ENCODE peak calls at places on chromosomes 16 and 17, in six cellular contexts. C, I, Q, F, Y and X are unnamed samples.

GRCh38 chr17:63969278-63969677 is 3.4 kb downstream of the SCN4A start:
- DNase-seq in C (no peak), I (no peak), Q (no peak), F (no peak), Y (no peak), X (no peak)

GRCh38 chr17:2347805-2348685 is 10.7 kb downstream of the SGSM2 start:
- DNase-seq in C (peak; percentile 84), I (no peak), Q (no peak), F (no peak), Y (peak; percentile 88), X (peak; percentile 48)

GRCh38 chr17:80678621-80679020 is 134.0 kb downstream of the RPTOR start:
- DNase-seq in C (no peak), I (no peak), Q (no peak), F (no peak), Y (no peak), X (no peak)

GRCh38 chr17:77566566-77566965 is 391.9 kb upstream of the TNRC6C start:
- DNase-seq in C (no peak), I (no peak), Q (no peak), F (no peak), Y (no peak), X (no peak)

GRCh38 chr17:1511756-1512321 is 4.6 kb downstream of the INPP5K start:
- DNase-seq in C (no peak), I (no peak), Q (peak; percentile 58), F (no peak), Y (no peak), X (peak; percentile 70)

GRCh38 chr17:79242873-79243602 is 168.4 kb downstream of the ENGASE start:
- DNase-seq in C (no peak), I (no peak), Q (no peak), F (no peak), Y (no peak), X (peak; percentile 13)

GRCh38 chr16:66713076-66713475 is 16.5 kb upstream of the CMTM4 start:
- DNase-seq in C (no peak), I (no peak), Q (no peak), F (no peak), Y (no peak), X (no peak)

GRCh38 chr17:1830288-1830687 is 483 bp downstream of the RPA1 start:
- DNase-seq in C (no peak), I (no peak), Q (no peak), F (no peak), Y (peak; percentile 26), X (peak; percentile 10)

GRCh38 chr17:2815781-2816185 is 19.5 kb downstream of the RAP1GAP2 start:
- DNase-seq in C (no peak), I (no peak), Q (no peak), F (no peak), Y (no peak), X (no peak)

GRCh38 chr16:77789646-77790370 is 1.4 kb downstream of the VAT1L start:
- DNase-seq in C (no peak), I (no peak), Q (no peak), F (no peak), Y (no peak), X (no peak)

GRCh38 chr16:64122177-64122576 is 999.7 kb downstream of the CDH11 start:
- DNase-seq in C (no peak), I (no peak), Q (no peak), F (no peak), Y (no peak), X (no peak)

GRCh38 chr16:23081675-23082119 is 67.6 kb downstream of the USP31 start:
- DNase-seq in C (no peak), I (no peak), Q (no peak), F (no peak), Y (no peak), X (no peak)

GRCh38 chr16:48231675-48232214 is 12.4 kb upstream of the LONP2 start:
- DNase-seq in C (no peak), I (no peak), Q (no peak), F (peak; percentile 21), Y (peak; percentile 17), X (peak; percentile 44)

GRCh38 chr16:81497690-81498089 is 53.1 kb downstream of the CMIP start:
- DNase-seq in C (no peak), I (no peak), Q (no peak), F (no peak), Y (no peak), X (peak; percentile 46)
- H3K4me1 ChIP-seq in C (no peaks in the 10 kb centered on the region), I (peaks cover 71% of the 10 kb centered on the region), Q (peaks cover 20% of the 10 kb centered on the region), F (peaks cover 86% of the 10 kb centered on the region), Y (peaks cover 7% of the 10 kb centered on the region), X (peaks cover 13% of the 10 kb centered on the region)

DNA sequence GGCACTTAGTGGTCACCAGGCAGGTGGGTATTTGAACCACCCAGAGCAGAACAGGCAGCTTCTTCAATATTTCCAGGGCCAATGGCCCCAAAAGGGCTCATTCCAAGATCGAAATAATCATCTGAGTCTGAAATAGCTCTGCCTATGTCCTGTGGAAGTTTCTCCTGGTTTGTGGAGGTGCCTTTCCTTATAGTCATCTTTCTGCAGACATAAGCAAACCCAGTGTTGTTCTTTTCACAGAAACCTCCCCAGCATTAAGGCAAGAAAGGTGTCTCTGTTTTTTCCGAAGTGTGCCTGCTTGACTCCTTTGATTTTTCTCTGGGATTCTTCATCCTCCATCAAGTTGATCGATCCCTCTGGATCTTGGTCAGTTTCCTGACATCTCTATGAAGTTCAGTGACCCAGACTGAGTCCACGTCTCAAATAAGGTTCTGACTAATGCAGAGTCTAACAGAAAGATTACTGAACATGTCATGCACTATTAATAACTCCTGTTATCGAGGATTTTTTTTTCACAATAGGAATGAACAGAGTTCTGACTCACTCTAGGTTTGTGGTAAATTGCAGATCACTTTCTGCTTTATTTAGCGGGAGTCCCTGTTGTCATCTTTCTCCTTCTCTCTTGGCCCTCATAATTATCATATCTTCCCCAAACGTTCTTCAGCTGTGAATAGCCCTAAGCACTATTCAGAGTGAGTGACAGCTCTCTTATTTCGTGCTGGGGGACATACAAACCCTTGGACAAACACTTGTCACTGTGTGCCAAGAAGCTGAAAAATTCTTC is 1.5 kb downstream of the LRRC3C start:
- DNase-seq in C (no peak), I (no peak), Q (no peak), F (no peak), Y (no peak), X (no peak)
- H3K4me3 ChIP-seq in C (no peak overlapping the region), I (peak overlapping the region; percentile 57), Q (peak overlapping the region; percentile 71), F (peak overlapping the region; percentile 87), Y (no peak overlapping the region), X (no peak overlapping the region)

GRCh38 chr17:5181509-5182305 is 10.0 kb downstream of the ZNF594 start:
- DNase-seq in C (no peak), I (no peak), Q (no peak), F (no peak), Y (no peak), X (no peak)

GRCh38 chr17:5182597-5183409 is 8.9 kb downstream of the ZNF594 start:
- DNase-seq in C (no peak), I (no peak), Q (no peak), F (no peak), Y (no peak), X (no peak)

GRCh38 chr17:5184284-5184683 is 7.4 kb downstream of the ZNF594 start:
- DNase-seq in C (no peak), I (no peak), Q (no peak), F (no peak), Y (no peak), X (no peak)

GRCh38 chr17:5179003-5179402 is 12.7 kb downstream of the ZNF594 start:
- DNase-seq in C (no peak), I (no peak), Q (no peak), F (no peak), Y (no peak), X (no peak)

GRCh38 chr17:5183410-5183793 is 8.3 kb downstream of the ZNF594 start:
- DNase-seq in C (no peak), I (no peak), Q (no peak), F (no peak), Y (no peak), X (no peak)
- H3K9me3 ChIP-seq in C (peaks cover 80% of the 10 kb centered on the region), I (peaks cover 98% of the 10 kb centered on the region), Q (peaks cover 84% of the 10 kb centered on the region), F (peaks cover 100% of the 10 kb centered on the region), Y (peaks cover 52% of the 10 kb centered on the region), X (peaks cover 98% of the 10 kb centered on the region)

GRCh38 chr16:56603589-56603988 is 4.8 kb upstream of the MT2A start:
- DNase-seq in C (peak; percentile 48), I (peak; percentile 37), Q (peak; percentile 57), F (peak; percentile 44), Y (no peak), X (peak; percentile 48)

GRCh38 chr16:56606071-56606687 is 2.2 kb upstream of the MT2A start:
- DNase-seq in C (peak; percentile 38), I (no peak), Q (no peak), F (no peak), Y (no peak), X (no peak)

GRCh38 chr16:56605475-56605874 is 2.9 kb upstream of the MT2A start:
- DNase-seq in C (no peak), I (no peak), Q (no peak), F (no peak), Y (no peak), X (no peak)

GRCh38 chr16:56606688-56607618 is 1.4 kb upstream of the MT2A start:
- DNase-seq in C (peak; percentile 89), I (peak; percentile 61), Q (peak; percentile 75), F (peak; percentile 68), Y (no peak), X (peak; percentile 52)

DNA sequence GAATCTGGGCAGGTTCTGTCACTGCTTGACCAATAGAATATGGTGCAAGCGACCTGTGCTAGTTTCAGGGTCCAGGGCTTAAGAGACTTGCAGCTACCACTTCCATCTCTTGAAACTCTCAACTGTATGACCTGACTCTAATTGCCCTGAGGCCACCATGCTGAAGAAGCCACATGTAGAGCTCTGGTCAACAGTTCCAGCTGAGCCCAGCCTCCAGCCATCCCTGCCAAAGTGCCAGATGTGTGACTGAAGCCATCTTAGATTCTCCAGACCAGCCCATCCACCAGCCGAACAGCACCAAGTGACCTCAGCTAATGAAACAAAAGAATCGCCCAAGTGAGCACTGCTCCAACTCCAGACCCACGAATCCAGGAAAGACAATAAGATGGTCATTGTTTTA is 3.4 kb upstream of the MT2A start:
- DNase-seq in C (no peak), I (no peak), Q (no peak), F (no peak), Y (no peak), X (no peak)
- H3K4me1 ChIP-seq in C (no peaks in the 10 kb centered on the region), I (peaks cover 37% of the 10 kb centered on the region), Q (peaks cover 25% of the 10 kb centered on the region), F (peaks cover 41% of the 10 kb centered on the region), Y (peaks cover 16% of the 10 kb centered on the region), X (peaks cover 11% of the 10 kb centered on the region)

GRCh38 chr17:47708312-47708863 is 14.4 kb downstream of the TBKBP1 start:
- DNase-seq in C (no peak), I (no peak), Q (no peak), F (no peak), Y (no peak), X (peak; percentile 46)
- H3K4me3 ChIP-seq in C (peak overlapping the region; percentile 46), I (peak overlapping the region; percentile 34), Q (peak overlapping the region; percentile 36), F (peak overlapping the region; percentile 60), Y (peak overlapping the region; percentile 25), X (no peak overlapping the region)

GRCh38 chr17:38400286-38400685 is 28.0 kb upstream of the ARHGAP23 start:
- DNase-seq in C (no peak), I (no peak), Q (no peak), F (no peak), Y (no peak), X (no peak)
- H3K9me3 ChIP-seq in C (no peaks in the 10 kb centered on the region), I (no peaks in the 10 kb centered on the region), Q (no peaks in the 10 kb centered on the region), F (no peaks in the 10 kb centered on the region), Y (no peaks in the 10 kb centered on the region), X (no peaks in the 10 kb centered on the region)